ENCODE peak calls at places on chromosome 5, in six cellular contexts. One of them, this sample, is unnamed. For H3K4me1, the result is how much of the 10 kb centered on the place peaks cover.

GRCh38 chr5:20276959-20277263 is 288.9 kb upstream of the CDH18 start:
- DNase-seq in H9: peak
- DNase-seq in H1: peak
- DNase-seq in IMR-90: no peak
- DNase-seq in mesenchymal stem cell: no peak
- DNase-seq in trophoblast cell: no peak
- DNase-seq in this sample: no peak

GRCh38 chr5:173412566-173412965 is 84.4 kb upstream of the STC2 start:
- DNase-seq in H9: no peak
- DNase-seq in H1: no peak
- DNase-seq in IMR-90: peak
- DNase-seq in mesenchymal stem cell: no peak
- DNase-seq in trophoblast cell: no peak
- DNase-seq in this sample: no peak

GRCh38 chr5:80481019-80481893 is 6.6 kb upstream of the FAM151B start:
- DNase-seq in H9: peak
- DNase-seq in H1: peak
- DNase-seq in IMR-90: peak
- DNase-seq in mesenchymal stem cell: peak
- DNase-seq in trophoblast cell: peak
- DNase-seq in this sample: no peak

GRCh38 chr5:2920312-2920711 is 168.8 kb upstream of the IRX2 start:
- DNase-seq in H9: no peak
- DNase-seq in H1: no peak
- DNase-seq in IMR-90: no peak
- DNase-seq in mesenchymal stem cell: no peak
- DNase-seq in trophoblast cell: no peak
- DNase-seq in this sample: no peak

GRCh38 chr5:52531105-52531504 is 256.6 kb upstream of the ITGA1 start:
- DNase-seq in H9: no peak
- DNase-seq in H1: no peak
- DNase-seq in IMR-90: no peak
- DNase-seq in mesenchymal stem cell: no peak
- DNase-seq in trophoblast cell: no peak
- DNase-seq in this sample: no peak

GRCh38 chr5:52469835-52470234 is 317.9 kb upstream of the ITGA1 start:
- DNase-seq in H9: no peak
- DNase-seq in H1: no peak
- DNase-seq in IMR-90: no peak
- DNase-seq in mesenchymal stem cell: no peak
- DNase-seq in trophoblast cell: no peak
- DNase-seq in this sample: no peak

GRCh38 chr5:149240354-149240998 is 31.2 kb upstream of the AFAP1L1 start:
- DNase-seq in H9: no peak
- DNase-seq in H1: no peak
- DNase-seq in IMR-90: no peak
- DNase-seq in mesenchymal stem cell: no peak
- DNase-seq in trophoblast cell: no peak
- DNase-seq in this sample: no peak

GRCh38 chr5:35188041-35188457 is 42.2 kb downstream of the PRLR start:
- DNase-seq in H9: no peak
- DNase-seq in H1: no peak
- DNase-seq in IMR-90: no peak
- DNase-seq in mesenchymal stem cell: no peak
- DNase-seq in trophoblast cell: no peak
- DNase-seq in this sample: no peak

GRCh38 chr5:68376931-68377330 is 161.4 kb downstream of the PIK3R1 start:
- DNase-seq in H9: no peak
- DNase-seq in H1: no peak
- DNase-seq in IMR-90: no peak
- DNase-seq in mesenchymal stem cell: no peak
- DNase-seq in trophoblast cell: no peak
- DNase-seq in this sample: no peak

GRCh38 chr5:87061046-87061445 is 206.6 kb upstream of the RASA1 start:
- DNase-seq in H9: no peak
- DNase-seq in H1: no peak
- DNase-seq in IMR-90: peak
- DNase-seq in mesenchymal stem cell: no peak
- DNase-seq in trophoblast cell: no peak
- DNase-seq in this sample: no peak

GRCh38 chr5:93433422-93433821 is 147.6 kb downstream of the NR2F1-AS1 start:
- DNase-seq in H9: no peak
- DNase-seq in H1: no peak
- DNase-seq in IMR-90: peak
- DNase-seq in mesenchymal stem cell: peak
- DNase-seq in trophoblast cell: peak
- DNase-seq in this sample: no peak

GRCh38 chr5:128537306-128537998 is 593 bp downstream of the FBN2 start:
- DNase-seq in H9: peak
- DNase-seq in H1: no peak
- DNase-seq in IMR-90: peak
- DNase-seq in mesenchymal stem cell: peak
- DNase-seq in trophoblast cell: peak
- DNase-seq in this sample: peak

GRCh38 chr5:55991768-55992486 is 2.8 kb downstream of the IL6ST start:
- DNase-seq in H9: no peak
- DNase-seq in H1: no peak
- DNase-seq in IMR-90: no peak
- DNase-seq in mesenchymal stem cell: peak
- DNase-seq in trophoblast cell: peak
- DNase-seq in this sample: no peak

GRCh38 chr5:136382071-136382470 is 16.7 kb upstream of the TRPC7 start:
- DNase-seq in H9: no peak
- DNase-seq in H1: no peak
- DNase-seq in IMR-90: no peak
- DNase-seq in mesenchymal stem cell: no peak
- DNase-seq in trophoblast cell: no peak
- DNase-seq in this sample: no peak

GRCh38 chr5:151584057-151584937 is 6.8 kb downstream of the FAT2 start:
- DNase-seq in H9: no peak
- DNase-seq in H1: no peak
- DNase-seq in IMR-90: no peak
- DNase-seq in mesenchymal stem cell: no peak
- DNase-seq in trophoblast cell: no peak
- DNase-seq in this sample: no peak

GRCh38 chr5:169173372-169173771 is 127.6 kb downstream of the SLIT3 start:
- DNase-seq in H9: no peak
- DNase-seq in H1: no peak
- DNase-seq in IMR-90: no peak
- DNase-seq in mesenchymal stem cell: no peak
- DNase-seq in trophoblast cell: peak
- DNase-seq in this sample: no peak

GRCh38 chr5:137752873-137753226 is 1.3 kb downstream of the HNRNPA0 start:
- DNase-seq in H9: peak
- DNase-seq in H1: no peak
- DNase-seq in IMR-90: no peak
- DNase-seq in mesenchymal stem cell: peak
- DNase-seq in trophoblast cell: peak
- DNase-seq in this sample: no peak

GRCh38 chr5:60887096-60887495 is 43.0 kb upstream of the ELOVL7 start:
- DNase-seq in H9: no peak
- DNase-seq in H1: no peak
- DNase-seq in IMR-90: no peak
- DNase-seq in mesenchymal stem cell: no peak
- DNase-seq in trophoblast cell: no peak
- DNase-seq in this sample: no peak

GRCh38 chr5:104890767-104891166 is 1328.2 kb upstream of the NUDT12 start:
- DNase-seq in H9: no peak
- DNase-seq in H1: no peak
- DNase-seq in IMR-90: no peak
- DNase-seq in mesenchymal stem cell: no peak
- DNase-seq in trophoblast cell: no peak
- DNase-seq in this sample: no peak

GRCh38 chr5:105530716-105531261 is 1968.2 kb upstream of the NUDT12 start:
- DNase-seq in H9: no peak
- DNase-seq in H1: no peak
- DNase-seq in IMR-90: no peak
- DNase-seq in mesenchymal stem cell: no peak
- DNase-seq in trophoblast cell: peak
- DNase-seq in this sample: no peak

GRCh38 chr5:139649082-139649991 is 1.2 kb downstream of the CXXC5 start:
- DNase-seq in H9: peak
- DNase-seq in H1: no peak
- DNase-seq in IMR-90: no peak
- DNase-seq in mesenchymal stem cell: peak
- DNase-seq in trophoblast cell: peak
- DNase-seq in this sample: no peak

GRCh38 chr5:157301066-157301465 is 35.1 kb downstream of the CYFIP2 start:
- DNase-seq in H9: no peak
- DNase-seq in H1: no peak
- DNase-seq in IMR-90: no peak
- DNase-seq in mesenchymal stem cell: no peak
- DNase-seq in trophoblast cell: no peak
- DNase-seq in this sample: no peak

GRCh38 chr5:95760291-95761191 is 29.4 kb downstream of the RHOBTB3 start:
- DNase-seq in H9: no peak
- DNase-seq in H1: no peak
- DNase-seq in IMR-90: peak
- DNase-seq in mesenchymal stem cell: peak
- DNase-seq in trophoblast cell: peak
- DNase-seq in this sample: no peak

DNA sequence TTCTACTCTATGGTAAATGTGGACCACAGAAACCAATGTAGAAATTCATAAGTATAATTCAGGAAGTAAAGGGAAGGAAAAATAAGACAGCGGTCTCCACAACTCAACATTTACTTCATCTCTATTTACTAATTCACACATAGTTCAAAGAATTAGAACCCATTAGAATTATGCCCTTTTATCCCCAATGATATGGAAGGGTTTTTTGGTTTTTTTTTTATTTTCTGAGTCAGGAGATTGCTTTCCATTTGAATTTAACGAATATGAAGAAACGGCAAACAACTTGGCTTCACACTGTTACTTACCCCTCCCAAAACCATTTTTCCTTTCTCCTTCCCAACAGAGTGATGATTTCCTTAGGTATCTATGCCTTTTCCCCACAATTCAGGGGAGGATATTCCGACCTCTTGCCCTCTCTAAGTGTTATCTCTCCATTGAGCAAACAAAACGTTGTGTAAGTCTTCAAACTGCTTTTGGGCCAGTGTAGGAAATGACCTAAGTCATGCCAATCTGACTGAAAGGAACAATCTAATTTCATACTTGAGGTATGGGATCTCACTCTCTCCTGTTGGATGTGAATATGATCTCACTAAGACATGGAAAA is 72.0 kb downstream of the CETN3 start:
- DNase-seq in H9: no peak
- DNase-seq in H1: no peak
- DNase-seq in IMR-90: no peak
- DNase-seq in mesenchymal stem cell: no peak
- DNase-seq in trophoblast cell: no peak
- DNase-seq in this sample: no peak
- H3K4me1 ChIP-seq in H9: under half
- H3K4me1 ChIP-seq in H1: under half
- H3K4me1 ChIP-seq in IMR-90: under half
- H3K4me1 ChIP-seq in mesenchymal stem cell: under half
- H3K4me1 ChIP-seq in trophoblast cell: under half
- H3K4me1 ChIP-seq in this sample: under half

GRCh38 chr5:110109685-110110084 is 420.0 kb downstream of the MAN2A1 start:
- DNase-seq in H9: no peak
- DNase-seq in H1: no peak
- DNase-seq in IMR-90: no peak
- DNase-seq in mesenchymal stem cell: no peak
- DNase-seq in trophoblast cell: no peak
- DNase-seq in this sample: no peak
- H3K14ac ChIP-seq in H9: no peak
- H3K14ac ChIP-seq in H1: no peak
- H3K14ac ChIP-seq in IMR-90: no peak
- H3K14ac ChIP-seq in mesenchymal stem cell: peak
- H3K14ac ChIP-seq in trophoblast cell: no peak
- H3K14ac ChIP-seq in this sample: no peak

DNA sequence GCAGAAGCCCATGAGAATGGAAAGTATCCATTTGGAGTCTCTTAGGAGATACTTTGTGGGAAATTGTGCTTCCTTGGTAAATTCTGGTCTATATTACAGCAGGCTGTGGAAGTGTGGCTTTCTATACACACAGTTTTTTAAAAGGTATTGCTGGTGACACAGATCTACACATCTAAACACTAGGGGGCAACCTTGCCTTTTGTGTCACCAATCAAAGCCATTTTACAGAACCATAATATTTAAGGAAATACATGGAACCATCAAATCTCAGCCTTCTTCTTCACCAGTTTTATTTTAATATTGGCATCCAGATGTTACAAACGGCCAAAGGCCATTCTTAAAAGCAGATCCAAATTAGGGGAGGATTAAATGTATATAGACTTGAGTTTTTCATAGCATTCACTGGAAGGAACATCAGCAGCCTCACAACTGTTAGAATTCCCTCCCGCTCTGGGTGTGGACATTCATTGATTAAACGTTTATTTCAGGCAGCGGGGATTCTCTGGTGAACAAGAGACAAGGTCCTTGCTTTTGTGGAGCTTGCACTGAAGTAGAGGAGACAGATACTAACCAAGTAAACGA is 132.5 kb upstream of the EPB41L4A start:
- DNase-seq in H9: no peak
- DNase-seq in H1: no peak
- DNase-seq in IMR-90: peak
- DNase-seq in mesenchymal stem cell: peak
- DNase-seq in trophoblast cell: peak
- DNase-seq in this sample: peak
- H3K4me2 ChIP-seq in H9: no peak
- H3K4me2 ChIP-seq in H1: no peak
- H3K4me2 ChIP-seq in IMR-90: no peak
- H3K4me2 ChIP-seq in mesenchymal stem cell: no peak
- H3K4me2 ChIP-seq in trophoblast cell: no peak
- H3K4me2 ChIP-seq in this sample: no peak

DNA sequence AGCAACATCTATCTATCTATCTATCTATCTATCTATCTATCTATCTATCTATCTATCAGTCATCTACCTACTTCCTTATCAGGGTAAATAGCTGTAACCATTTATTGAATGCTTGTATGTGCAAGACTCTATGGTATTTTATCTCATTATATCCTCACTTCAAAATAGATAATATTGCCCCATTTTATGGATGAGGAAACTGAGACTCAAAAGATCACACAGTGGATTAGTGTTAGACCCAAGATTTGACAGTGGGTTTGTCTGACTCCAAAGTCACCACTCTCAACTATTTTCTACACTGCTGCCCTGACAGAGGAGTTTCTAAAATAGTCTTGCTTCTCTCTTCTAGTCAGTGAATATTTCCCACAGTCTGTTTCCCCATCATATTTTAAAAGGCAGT is 94.3 kb upstream of the NR3C1 start:
- DNase-seq in H9: no peak
- DNase-seq in H1: no peak
- DNase-seq in IMR-90: no peak
- DNase-seq in mesenchymal stem cell: no peak
- DNase-seq in trophoblast cell: peak
- DNase-seq in this sample: no peak
- H3K4me1 ChIP-seq in H9: under half
- H3K4me1 ChIP-seq in H1: under half
- H3K4me1 ChIP-seq in IMR-90: under half
- H3K4me1 ChIP-seq in mesenchymal stem cell: under half
- H3K4me1 ChIP-seq in trophoblast cell: under half
- H3K4me1 ChIP-seq in this sample: under half

GRCh38 chr5:102537011-102537410 is 38.2 kb upstream of the SLCO6A1 start:
- DNase-seq in H9: no peak
- DNase-seq in H1: no peak
- DNase-seq in IMR-90: no peak
- DNase-seq in mesenchymal stem cell: no peak
- DNase-seq in trophoblast cell: no peak
- DNase-seq in this sample: no peak
- H3K14ac ChIP-seq in H9: no peak
- H3K14ac ChIP-seq in H1: no peak
- H3K14ac ChIP-seq in IMR-90: no peak
- H3K14ac ChIP-seq in mesenchymal stem cell: no peak
- H3K14ac ChIP-seq in trophoblast cell: no peak
- H3K14ac ChIP-seq in this sample: no peak

This sample was measured in neuronal stem cell.